ENCODE peak calls at places on chromosome 17, in six cellular contexts. I is right atrium auricular region; X is mammary epithelial cell; A is BE2C; M is astrocyte of the spinal cord; E is CD8-positive, alpha-beta T cell. N is an unnamed sample.

GRCh38 chr17:80945736-80946135 is 45.9 kb upstream of the CHMP6 start:
- DNase-seq in I (no peak), X (no peak), A (peak), M (no peak), E (no peak), N (no peak)

GRCh38 chr17:19613979-19614378 is 34.6 kb upstream of the ALDH3A2 start:
- DNase-seq in I (no peak), X (no peak), A (no peak), M (no peak), E (no peak), N (no peak)

GRCh38 chr17:81221842-81222619 is 734 bp downstream of the CEP131 start:
- DNase-seq in I (no peak), X (no peak), A (no peak), M (no peak), E (no peak), N (no peak)

GRCh38 chr17:15501788-15502187 is 34.4 kb upstream of the CDRT4 start:
- DNase-seq in I (no peak), X (no peak), A (no peak), M (no peak), E (no peak), N (no peak)

GRCh38 chr17:43224146-43224705 is 4.2 kb downstream of the CCDC200 start:
- DNase-seq in I (peak), X (no peak), A (no peak), M (no peak), E (no peak), N (no peak)

GRCh38 chr17:29445844-29446243 is 55.7 kb downstream of the TAOK1 start:
- DNase-seq in I (no peak), X (no peak), A (no peak), M (no peak), E (no peak), N (no peak)

GRCh38 chr17:43517161-43517560 is 29.0 kb downstream of the ETV4 start:
- DNase-seq in I (no peak), X (no peak), A (no peak), M (no peak), E (no peak), N (no peak)

GRCh38 chr17:58501451-58501850 is 13.0 kb downstream of the MTMR4 start:
- DNase-seq in I (no peak), X (no peak), A (no peak), M (no peak), E (no peak), N (no peak)

GRCh38 chr17:2778489-2778888 is 17.7 kb upstream of the RAP1GAP2 start:
- DNase-seq in I (no peak), X (no peak), A (no peak), M (no peak), E (no peak), N (no peak)

GRCh38 chr17:62080647-62081046 is 15.6 kb upstream of the MED13 start:
- DNase-seq in I (no peak), X (no peak), A (no peak), M (no peak), E (no peak), N (no peak)

DNA sequence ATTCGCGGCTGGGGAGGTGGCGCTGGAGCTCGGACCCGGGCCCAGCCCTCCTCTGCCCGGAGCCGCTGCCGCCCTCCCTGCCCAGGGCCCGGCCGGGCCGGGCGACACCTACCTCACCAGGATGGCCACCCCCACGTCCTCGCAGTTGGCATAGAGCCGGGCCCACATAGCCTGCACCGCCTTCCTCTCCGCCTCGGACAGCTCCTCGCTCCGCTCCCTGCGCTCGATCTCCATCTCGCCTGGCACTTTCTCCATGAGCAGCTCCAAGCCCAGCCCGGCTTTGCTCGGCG is 276 bp downstream of the CYGB start:
- DNase-seq in I (no peak), X (no peak), A (peak), M (no peak), E (no peak), N (no peak)
- H3K4me3 ChIP-seq in I (peak), X (peak), A (peak), M (peak), E (no peak), N (peak)

GRCh38 chr17:559699-560378 is 154.8 kb downstream of the VPS53 start:
- DNase-seq in I (peak), X (peak), A (no peak), M (peak), E (no peak), N (peak)

GRCh38 chr17:557371-557770 is 157.3 kb downstream of the VPS53 start:
- DNase-seq in I (no peak), X (no peak), A (no peak), M (peak), E (no peak), N (no peak)

GRCh38 chr17:561118-561517 is 153.5 kb downstream of the VPS53 start:
- DNase-seq in I (no peak), X (peak), A (no peak), M (peak), E (no peak), N (peak)

GRCh38 chr17:560379-560935 is 154.2 kb downstream of the VPS53 start:
- DNase-seq in I (no peak), X (peak), A (no peak), M (no peak), E (no peak), N (peak)

GRCh38 chr17:556431-556995 is 158.1 kb downstream of the VPS53 start:
- DNase-seq in I (no peak), X (no peak), A (no peak), M (no peak), E (no peak), N (peak)
- TF ChIP-seq CTCF in I (no peak), X (no peak), A (no peak), M (no peak), E (no peak), N (no peak)

DNA sequence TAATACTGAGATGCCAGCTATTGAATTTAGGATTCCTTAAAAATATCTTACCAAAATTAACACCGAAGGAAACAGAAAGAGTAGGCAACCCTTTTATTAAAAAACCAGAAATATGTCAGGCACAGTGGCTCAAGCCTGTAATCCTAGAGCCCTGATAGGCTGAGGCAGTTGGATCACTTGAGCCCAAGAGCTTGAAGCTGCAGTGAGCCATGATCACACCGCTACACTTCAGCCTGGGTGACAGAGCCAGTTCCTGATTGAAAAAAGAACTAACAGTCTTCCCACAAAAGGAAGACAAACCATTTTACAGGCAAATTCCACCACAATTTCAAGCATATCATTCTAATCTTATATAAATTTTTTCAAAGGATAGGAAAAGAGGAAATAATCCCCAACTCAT is 15.6 kb downstream of the SLFN12 start:
- DNase-seq in I (no peak), X (no peak), A (no peak), M (no peak), E (no peak), N (no peak)
- H3K4me3 ChIP-seq in I (no peak), X (no peak), A (no peak), M (no peak), E (no peak), N (no peak)

GRCh38 chr17:60678118-60678444 is 430 bp downstream of the BCAS3 start:
- DNase-seq in I (no peak), X (no peak), A (no peak), M (no peak), E (no peak), N (no peak)

GRCh38 chr17:60677308-60678117 is at the start of gene BCAS3:
- DNase-seq in I (peak), X (peak), A (peak), M (peak), E (peak), N (peak)

GRCh38 chr17:60676758-60677307 is 818 bp upstream of the BCAS3 start:
- DNase-seq in I (no peak), X (no peak), A (no peak), M (no peak), E (no peak), N (no peak)

GRCh38 chr17:60679287-60679686 is 1.6 kb downstream of the BCAS3 start:
- DNase-seq in I (no peak), X (no peak), A (no peak), M (no peak), E (no peak), N (no peak)

GRCh38 chr17:60680754-60681153 is 3.1 kb downstream of the BCAS3 start:
- DNase-seq in I (no peak), X (no peak), A (no peak), M (no peak), E (no peak), N (no peak)
- TF ChIP-seq CTCF in I (no peak), X (no peak), A (no peak), M (no peak), E (no peak), N (no peak)

GRCh38 chr17:69638516-69638915 is 224.0 kb downstream of the MAP2K6 start:
- DNase-seq in I (no peak), X (no peak), A (no peak), M (no peak), E (no peak), N (no peak)
- H3K4me3 ChIP-seq in I (no peak), X (no peak), A (no peak), M (no peak), E (no peak), N (no peak)

GRCh38 chr17:5526821-5527598 is 40.6 kb downstream of the MIS12 start:
- DNase-seq in I (peak), X (peak), A (peak), M (peak), E (no peak), N (peak)
- TF ChIP-seq CTCF in I (no peak), X (no peak), A (no peak), M (no peak), E (no peak), N (no peak)

GRCh38 chr17:266701-267656 is 85.5 kb upstream of the DOC2B start:
- DNase-seq in I (peak), X (no peak), A (no peak), M (no peak), E (no peak), N (peak)
- H3K4me3 ChIP-seq in I (no peak), X (no peak), A (no peak), M (no peak), E (no peak), N (no peak)